ENCODE peak calls at places on chromosomes 3 and 15, in seven cellular contexts. K is SHP77; F is activated T-helper 1 cell treated with anti-CD3 and anti-CD28 coated beads, Interleukin-2, amount 50 U/mL, for 16 hours; P is brain microvascular endothelial cell; D is HAP-1; Y is globus pallidus; B is AG09309. A is an unnamed sample.

GRCh38 chr3:42745291-42745745 is 27.7 kb downstream of the CCDC13 start:
- DNase-seq in P (no peak), B (peak; percentile 44), F (no peak), D (peak; percentile 83), Y (no peak), K (no peak), A (no peak)

GRCh38 chr15:101320501-101321052 is 25.5 kb upstream of the SNRPA1 start:
- DNase-seq in F (peak; percentile 25), B (no peak), K (peak; percentile 29), P (peak; percentile 53), D (no peak), Y (no peak), A (no peak)

GRCh38 chr3:187714404-187714979 is 12.1 kb upstream of the RTP2 start:
- DNase-seq in P (peak; percentile 77), F (peak; percentile 30), Y (peak; percentile 60), K (peak; percentile 40), D (peak; percentile 38), B (no peak), A (peak; percentile 68)

GRCh38 chr3:46519952-46520351 is 22.2 kb downstream of the RTP3 start:
- DNase-seq in Y (no peak), B (no peak), P (no peak), K (no peak), F (no peak), D (no peak), A (no peak)

GRCh38 chr15:89912674-89913396 is at the start of gene ARPIN:
- DNase-seq in Y (peak; percentile 26), D (no peak), F (no peak), B (no peak), P (peak; percentile 20), K (peak; percentile 25), A (peak; percentile 60)

GRCh38 chr15:76006136-76006778 is 6.0 kb downstream of the NRG4 start:
- DNase-seq in Y (no peak), D (no peak), B (no peak), K (no peak), P (no peak), F (no peak), A (no peak)

GRCh38 chr3:158935846-158936245 is 134.0 kb downstream of the MFSD1 start:
- DNase-seq in Y (no peak), D (no peak), K (no peak), B (no peak), P (no peak), F (no peak), A (peak; percentile 5)

GRCh38 chr3:69411331-69411730 is 25.4 kb upstream of the FRMD4B start:
- DNase-seq in Y (no peak), K (no peak), F (no peak), B (peak; percentile 46), D (no peak), P (peak; percentile 54), A (no peak)

GRCh38 chr3:181919375-181919774 is 207.7 kb downstream of the SOX2 start:
- DNase-seq in F (no peak), D (no peak), K (no peak), B (no peak), Y (no peak), P (no peak), A (no peak)

GRCh38 chr3:59709702-59710555 is 660.1 kb upstream of the CFAP20DC start:
- DNase-seq in D (no peak), P (no peak), F (no peak), B (no peak), K (no peak), Y (peak; percentile 65), A (no peak)

GRCh38 chr3:99532246-99532645 is 106.1 kb upstream of the COL8A1 start:
- DNase-seq in F (no peak), P (peak; percentile 84), D (peak; percentile 44), Y (peak; percentile 29), K (peak; percentile 59), B (peak; percentile 62), A (peak; percentile 59)

GRCh38 chr3:153835540-153835939 is 285.6 kb upstream of the ARHGEF26 start:
- DNase-seq in P (no peak), F (no peak), D (no peak), Y (no peak), B (no peak), K (no peak), A (no peak)

GRCh38 chr3:43074901-43075689 is 30.8 kb downstream of the POMGNT2 start:
- DNase-seq in F (no peak), K (no peak), B (no peak), D (no peak), P (no peak), Y (no peak), A (no peak)

GRCh38 chr3:190116551-190117067 is 4.1 kb downstream of the P3H2 start:
- DNase-seq in P (peak; percentile 81), K (no peak), F (no peak), D (no peak), B (no peak), Y (no peak), A (no peak)

GRCh38 chr3:191502583-191502982 is 41.6 kb downstream of the PYDC2 start:
- DNase-seq in K (no peak), Y (no peak), B (no peak), D (no peak), P (no peak), F (no peak), A (no peak)

GRCh38 chr3:176071943-176072342 is 1125.3 kb downstream of the TBL1XR1 start:
- DNase-seq in Y (no peak), D (no peak), P (no peak), K (no peak), F (no peak), B (no peak), A (no peak)

GRCh38 chr15:98866503-98866902 is 141.1 kb downstream of the PGPEP1L start:
- DNase-seq in D (no peak), K (peak; percentile 45), P (peak; percentile 73), Y (no peak), F (no peak), B (no peak), A (no peak)

GRCh38 chr3:48398701-48399386 is 26.8 kb downstream of the FBXW12 start:
- DNase-seq in D (no peak), K (no peak), P (no peak), Y (no peak), F (no peak), B (no peak), A (no peak)

GRCh38 chr3:35832140-35832571 is 192.8 kb downstream of the ARPP21 start:
- DNase-seq in F (no peak), P (peak; percentile 54), D (no peak), Y (no peak), K (no peak), B (no peak), A (peak; percentile 91)

GRCh38 chr15:85642693-85643058 is 152.0 kb downstream of the KLHL25 start:
- DNase-seq in D (no peak), P (no peak), B (no peak), F (no peak), Y (peak; percentile 20), K (no peak), A (no peak)

GRCh38 chr15:52790166-52790708 is at the start of gene ONECUT1:
- DNase-seq in F (no peak), D (peak; percentile 53), P (no peak), B (no peak), Y (peak; percentile 35), K (no peak), A (peak; percentile 73)

GRCh38 chr3:61650276-61650675 is 88.9 kb downstream of the PTPRG start:
- DNase-seq in P (no peak), Y (no peak), F (no peak), D (no peak), B (peak; percentile 96), K (no peak), A (no peak)

GRCh38 chr3:153614563-153614962 is 452.5 kb downstream of the RAP2B start:
- DNase-seq in K (no peak), B (peak; percentile 87), D (peak; percentile 16), F (no peak), P (peak; percentile 54), Y (no peak), A (peak; percentile 67)

GRCh38 chr15:101314726-101315125 is 19.7 kb upstream of the SNRPA1 start:
- DNase-seq in Y (no peak), P (no peak), K (no peak), D (no peak), B (no peak), F (no peak), A (no peak)

GRCh38 chr3:69738291-69738690 is 973 bp upstream of the MITF start:
- DNase-seq in D (no peak), F (no peak), Y (peak; percentile 33), P (no peak), K (no peak), B (no peak), A (no peak)

GRCh38 chr15:59260090-59260489 is 53.4 kb downstream of the LDHAL6B start:
- DNase-seq in F (no peak), B (no peak), K (no peak), Y (peak; percentile 99), D (no peak), P (no peak), A (no peak)